ENCODE peak calls at places on chromosomes 3 and 15, in four cellular contexts. Z is psoas muscle, F is fibroblast of the aortic adventitia, P is fibroblast of lung. J is an unnamed sample.
A peak's percentile ranks its signal among the peaks of the same experiment; 100 is the strongest.

GRCh38 chr3:13463618-13464400 is 16.3 kb upstream of the HDAC11 start:
- DNase-seq in Z (no peak), F (peak; percentile 13), P (no peak), J (peak; percentile 31)

GRCh38 chr3:9279959-9280358 is 30.5 kb upstream of the SRGAP3 start:
- DNase-seq in Z (no peak), F (peak; percentile 17), P (no peak), J (peak; percentile 27)

GRCh38 chr3:141051641-141052569 is 758 bp downstream of the SPSB4 start:
- DNase-seq in Z (peak; percentile 49), F (peak; percentile 7), P (peak; percentile 35), J (no peak)

GRCh38 chr3:22996926-22997600 is 206.1 kb upstream of the UBE2E2 start:
- DNase-seq in Z (no peak), F (peak; percentile 18), P (no peak), J (no peak)

GRCh38 chr3:97432914-97433313 is 331.6 kb upstream of the ARL6 start:
- DNase-seq in Z (no peak), F (no peak), P (no peak), J (peak; percentile 15)

GRCh38 chr3:20054549-20054987 is 14.3 kb downstream of the KAT2B start:
- DNase-seq in Z (peak; percentile 41), F (peak; percentile 79), P (peak; percentile 80), J (peak; percentile 100)

GRCh38 chr3:148379763-148380162 is 317.9 kb upstream of the AGTR1 start:
- DNase-seq in Z (no peak), F (peak; percentile 79), P (peak; percentile 81), J (peak; percentile 66)

GRCh38 chr3:117407317-117407716 is 697.7 kb downstream of the TUSC7 start:
- DNase-seq in Z (no peak), F (peak; percentile 50), P (peak; percentile 27), J (peak; percentile 46)

GRCh38 chr15:39589193-39589814 is 8.4 kb downstream of the THBS1 start:
- DNase-seq in Z (no peak), F (no peak), P (peak; percentile 8), J (peak; percentile 15)

GRCh38 chr3:24579008-24579407 is 84.4 kb upstream of the THRB start:
- DNase-seq in Z (no peak), F (no peak), P (no peak), J (peak; percentile 60)

GRCh38 chr3:48700750-48701405 is 15.2 kb upstream of the NCKIPSD start:
- DNase-seq in Z (no peak), F (no peak), P (no peak), J (no peak)

GRCh38 chr3:159835126-159835525 is 153.5 kb upstream of the IL12A start:
- DNase-seq in Z (no peak), F (no peak), P (no peak), J (no peak)

GRCh38 chr3:87260270-87260669 is 16.1 kb downstream of the POU1F1 start:
- DNase-seq in Z (no peak), F (peak; percentile 73), P (peak; percentile 63), J (peak; percentile 65)

GRCh38 chr3:151579571-151580270 is 118.9 kb upstream of the IGSF10 start:
- DNase-seq in Z (peak; percentile 33), F (peak; percentile 93), P (peak; percentile 44), J (no peak)

GRCh38 chr3:143480306-143480852 is 360.8 kb downstream of the CHST2 start:
- DNase-seq in Z (no peak), F (peak; percentile 28), P (peak; percentile 34), J (peak; percentile 7)

GRCh38 chr3:28308196-28308595 is 40.3 kb upstream of the ZCWPW2 start:
- DNase-seq in Z (no peak), F (peak; percentile 33), P (peak; percentile 55), J (no peak)

GRCh38 chr3:29536016-29536736 is 255.3 kb downstream of the RBMS3 start:
- DNase-seq in Z (no peak), F (peak; percentile 16), P (no peak), J (no peak)

GRCh38 chr3:155411500-155412223 is 118.2 kb upstream of the STRIT1 start:
- DNase-seq in Z (no peak), F (no peak), P (no peak), J (peak; percentile 12)

GRCh38 chr3:170002829-170003228 is 35.0 kb upstream of the GPR160 start:
- DNase-seq in Z (no peak), F (no peak), P (no peak), J (no peak)

GRCh38 chr3:114556832-114557231 is 263.0 kb downstream of the TIGIT start:
- DNase-seq in Z (no peak), F (no peak), P (no peak), J (no peak)

GRCh38 chr3:14300721-14301377 is 101.6 kb upstream of the SLC6A6 start:
- DNase-seq in Z (peak; percentile 71), F (no peak), P (no peak), J (no peak)

GRCh38 chr3:16448691-16449090 is 64.8 kb downstream of the RFTN1 start:
- DNase-seq in Z (peak; percentile 78), F (peak; percentile 96), P (peak; percentile 95), J (peak; percentile 96)

GRCh38 chr3:4664412-4664811 is 171.3 kb downstream of the ITPR1 start:
- DNase-seq in Z (no peak), F (no peak), P (no peak), J (no peak)

GRCh38 chr15:39171944-39172368 is 408.9 kb upstream of the THBS1 start:
- DNase-seq in Z (peak; percentile 40), F (peak; percentile 98), P (peak; percentile 98), J (peak; percentile 98)

GRCh38 chr3:40827942-40828688 is 303.4 kb downstream of the ZNF621 start:
- DNase-seq in Z (peak; percentile 59), F (no peak), P (no peak), J (peak; percentile 73)

GRCh38 chr3:64187065-64187959 is 38.0 kb downstream of the PRICKLE2 start:
- DNase-seq in Z (peak; percentile 42), F (peak; percentile 98), P (peak; percentile 97), J (peak; percentile 99)

GRCh38 chr3:128152419-128153155 is 694 bp upstream of the EEFSEC start:
- DNase-seq in Z (no peak), F (no peak), P (peak; percentile 77), J (no peak)

GRCh38 chr3:69200384-69201068 is 78.1 kb upstream of the LMOD3 start:
- DNase-seq in Z (no peak), F (peak; percentile 49), P (peak; percentile 53), J (peak; percentile 98)

GRCh38 chr3:115975353-115975752 is 352.0 kb downstream of the GAP43 start:
- DNase-seq in Z (no peak), F (peak; percentile 74), P (peak; percentile 83), J (peak; percentile 75)

GRCh38 chr3:127671523-127672428 is 976 bp upstream of the ABTB1 start:
- DNase-seq in Z (peak; percentile 43), F (no peak), P (no peak), J (no peak)

GRCh38 chr3:81723732-81724313 is 37.6 kb downstream of the GBE1 start:
- DNase-seq in Z (no peak), F (peak; percentile 60), P (peak; percentile 48), J (peak; percentile 46)

GRCh38 chr3:188047536-188047935 is 106.4 kb upstream of the LPP start:
- DNase-seq in Z (no peak), F (no peak), P (no peak), J (no peak)

GRCh38 chr15:35907507-35907906 is 361.5 kb upstream of the DPH6 start:
- DNase-seq in Z (no peak), F (no peak), P (peak; percentile 70), J (no peak)

GRCh38 chr15:87597346-87598052 is 659.0 kb downstream of the NTRK3 start:
- DNase-seq in Z (no peak), F (peak; percentile 47), P (no peak), J (no peak)

GRCh38 chr3:7546219-7546618 is 685.3 kb downstream of the GRM7 start:
- DNase-seq in Z (no peak), F (peak; percentile 16), P (peak; percentile 40), J (peak; percentile 57)

GRCh38 chr3:195105389-195105788 is 165.6 kb downstream of the XXYLT1 start:
- DNase-seq in Z (no peak), F (no peak), P (no peak), J (no peak)

GRCh38 chr3:132522353-132522752 is 74.7 kb upstream of the ACKR4 start:
- DNase-seq in Z (no peak), F (no peak), P (no peak), J (no peak)

GRCh38 chr3:73745429-73746247 is 120.9 kb upstream of the PDZRN3 start:
- DNase-seq in Z (no peak), F (peak; percentile 30), P (peak; percentile 56), J (no peak)
- H3K4me3 ChIP-seq in Z (no peak overlapping the region), F (no peak overlapping the region), P (no peak overlapping the region), J (no peak overlapping the region)

DNA sequence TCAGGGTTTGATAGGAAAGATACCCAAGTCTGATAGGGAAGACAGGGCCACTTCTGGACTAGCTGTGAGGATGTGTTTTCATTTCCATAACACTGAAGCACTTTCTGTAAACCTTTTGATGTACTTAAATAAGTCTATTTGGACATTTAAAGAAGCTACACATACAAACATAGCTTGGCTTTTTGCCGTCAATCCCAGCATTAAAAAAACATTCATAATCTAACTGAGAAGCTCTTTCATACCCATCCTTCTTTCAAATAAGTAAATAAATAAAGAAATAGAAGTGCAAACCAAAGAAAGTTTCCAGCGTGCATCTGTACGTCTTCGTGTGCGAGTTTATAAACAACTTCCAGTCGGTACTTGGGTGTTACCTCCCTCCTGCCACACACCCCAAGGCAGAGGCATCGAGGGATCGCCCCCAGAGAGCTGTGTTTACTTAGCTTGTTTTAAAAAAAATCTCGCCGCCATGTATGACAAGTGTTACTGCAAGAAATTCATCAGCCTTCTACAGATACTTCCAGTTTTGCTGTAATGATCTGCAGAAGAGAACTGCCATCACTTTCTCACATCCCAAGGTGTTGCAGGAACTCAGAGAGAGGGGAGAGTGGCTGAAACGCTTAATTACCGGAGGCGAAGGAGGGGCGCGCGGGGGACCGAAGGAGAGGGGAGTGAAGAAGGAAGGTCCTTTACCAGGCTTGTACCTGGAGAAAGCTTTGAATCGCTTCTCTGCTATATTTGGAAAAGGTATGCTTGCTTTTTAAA is 9.0 kb upstream of the MEIS2 start:
- DNase-seq in Z (no peak), F (peak; percentile 63), P (no peak), J (no peak)
- H3K4me3 ChIP-seq in Z (no peak overlapping the region), F (peak overlapping the region; percentile 58), P (peak overlapping the region; percentile 55), J (no peak overlapping the region)

GRCh38 chr15:74209560-74209958 is 7.0 kb upstream of the STRA6 start:
- DNase-seq in Z (no peak), F (no peak), P (no peak), J (no peak)
- H3K4me3 ChIP-seq in Z (no peak overlapping the region), F (no peak overlapping the region), P (no peak overlapping the region), J (no peak overlapping the region)

GRCh38 chr3:181727122-181728036 is 15.7 kb downstream of the SOX2 start:
- DNase-seq in Z (no peak), F (no peak), P (no peak), J (no peak)
- H3K4me3 ChIP-seq in Z (peak overlapping the region; percentile 43), F (peak overlapping the region; percentile 42), P (peak overlapping the region; percentile 39), J (peak overlapping the region; percentile 50)

DNA sequence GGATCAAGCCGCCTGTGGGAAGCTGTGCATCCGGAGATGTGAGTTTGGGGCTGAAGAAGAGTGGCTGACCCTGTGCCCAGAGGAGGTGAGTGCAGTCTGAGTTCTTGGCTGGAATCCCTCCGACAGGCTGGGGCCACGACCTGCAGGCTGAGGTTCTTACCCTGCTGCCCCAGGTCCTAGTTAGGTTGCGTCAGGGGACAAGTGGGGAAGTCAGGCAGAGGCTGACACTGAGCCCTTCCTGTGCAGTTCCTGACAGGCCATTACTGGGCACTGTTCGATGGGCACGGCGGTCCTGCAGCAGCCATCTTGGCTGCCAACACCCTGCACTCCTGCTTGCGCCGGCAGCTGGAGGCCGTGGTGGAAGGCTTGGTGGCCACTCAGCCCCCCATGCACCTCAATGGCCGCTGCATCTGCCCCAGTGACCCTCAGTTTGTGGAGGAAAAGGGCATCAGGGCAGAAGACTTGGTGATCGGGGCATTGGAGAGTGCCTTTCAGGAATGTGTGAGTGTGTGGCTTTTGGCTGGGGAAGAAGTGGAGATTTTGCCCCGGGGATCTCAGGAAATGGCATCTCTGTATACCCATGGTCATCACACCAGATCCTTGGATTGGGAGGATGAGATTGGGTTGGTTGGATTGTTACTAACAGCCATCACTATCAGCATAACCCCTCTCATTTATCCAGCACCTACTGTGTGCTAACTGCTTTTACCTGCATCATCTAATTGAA is 1.3 kb downstream of the PPM1M start:
- DNase-seq in Z (peak; percentile 14), F (no peak), P (no peak), J (no peak)
- H3K4me3 ChIP-seq in Z (peak overlapping the region; percentile 70), F (peak overlapping the region; percentile 73), P (no peak overlapping the region), J (no peak overlapping the region)